ENCODE peak calls at places on chromosome 20, in eight cellular contexts. M is HCT116, H is IMR-90, F is breast epithelium, J is spleen, C is body of pancreas, I is gastrocnemius medialis, R is uterus. X is an unnamed sample.

GRCh38 chr20:43388267-43389081 is 69.2 kb upstream of the SRSF6 start:
- DNase-seq in M (no peak), H (peak), F (no peak), J (no peak), C (peak), I (no peak), R (peak), X (peak)

GRCh38 chr20:2521369-2522305 is 12.9 kb upstream of the ZNF343 start:
- DNase-seq in M (peak), H (peak), F (no peak), J (no peak), C (peak), I (no peak), R (peak), X (no peak)

GRCh38 chr20:25551413-25552210 is 33.7 kb downstream of the NINL start:
- DNase-seq in M (no peak), H (no peak), F (no peak), J (no peak), C (no peak), I (no peak), R (no peak), X (no peak)

GRCh38 chr20:2602746-2603145 is 49.7 kb upstream of the NOP56 start:
- DNase-seq in M (no peak), H (no peak), F (no peak), J (no peak), C (no peak), I (no peak), R (no peak), X (no peak)

GRCh38 chr20:14444106-14444505 is 106.7 kb upstream of the FLRT3 start:
- DNase-seq in M (no peak), H (no peak), F (no peak), J (no peak), C (no peak), I (no peak), R (no peak), X (no peak)

GRCh38 chr20:17504898-17505663 is 26.1 kb downstream of the BFSP1 start:
- DNase-seq in M (peak), H (peak), F (no peak), J (peak), C (peak), I (no peak), R (peak), X (peak)

GRCh38 chr20:47735412-47736400 is 49.6 kb downstream of the SULF2 start:
- DNase-seq in M (no peak), H (no peak), F (no peak), J (peak), C (peak), I (peak), R (no peak), X (peak)

GRCh38 chr20:25285091-25285647 is 37.3 kb downstream of the PYGB start:
- DNase-seq in M (no peak), H (no peak), F (peak), J (peak), C (peak), I (peak), R (peak), X (peak)

GRCh38 chr20:19981091-19981490 is 36.1 kb upstream of the NAA20 start:
- DNase-seq in M (peak), H (peak), F (no peak), J (no peak), C (peak), I (peak), R (no peak), X (no peak)

GRCh38 chr20:24273251-24273650 is 196.2 kb upstream of the SYNDIG1 start:
- DNase-seq in M (no peak), H (no peak), F (no peak), J (no peak), C (no peak), I (no peak), R (no peak), X (no peak)

GRCh38 chr20:54557836-54558590 is 82.6 kb downstream of the DOK5 start:
- DNase-seq in M (no peak), H (peak), F (no peak), J (no peak), C (no peak), I (no peak), R (no peak), X (no peak)

GRCh38 chr20:44054849-44055248 is 132.1 kb downstream of the JPH2 start:
- DNase-seq in M (no peak), H (no peak), F (no peak), J (no peak), C (no peak), I (no peak), R (no peak), X (no peak)

GRCh38 chr20:52150440-52151258 is 40.9 kb downstream of the ZFP64 start:
- DNase-seq in M (peak), H (peak), F (no peak), J (no peak), C (peak), I (no peak), R (no peak), X (no peak)

GRCh38 chr20:49768204-49769124 is 44.2 kb upstream of the SLC9A8 start:
- DNase-seq in M (no peak), H (peak), F (peak), J (no peak), C (peak), I (peak), R (peak), X (peak)

GRCh38 chr20:9286501-9286900 is 217.6 kb downstream of the PLCB4 start:
- DNase-seq in M (no peak), H (peak), F (no peak), J (no peak), C (no peak), I (no peak), R (no peak), X (no peak)

GRCh38 chr20:24768977-24769675 is 179.9 kb upstream of the CST7 start:
- DNase-seq in M (no peak), H (no peak), F (peak), J (peak), C (peak), I (no peak), R (no peak), X (no peak)

GRCh38 chr20:51462566-51463276 is 79.8 kb downstream of the NFATC2 start:
- DNase-seq in M (no peak), H (peak), F (no peak), J (peak), C (peak), I (peak), R (peak), X (peak)

GRCh38 chr20:47335251-47336012 is 21.1 kb downstream of the ZMYND8 start:
- DNase-seq in M (no peak), H (no peak), F (no peak), J (no peak), C (no peak), I (no peak), R (no peak), X (no peak)

GRCh38 chr20:37490670-37491350 is 30.2 kb upstream of the NNAT start:
- DNase-seq in M (no peak), H (no peak), F (no peak), J (no peak), C (no peak), I (no peak), R (no peak), X (no peak)

GRCh38 chr20:6008254-6008653 is 45.6 kb downstream of the LRRN4 start:
- DNase-seq in M (no peak), H (peak), F (no peak), J (no peak), C (peak), I (peak), R (peak), X (peak)

GRCh38 chr20:15637971-15638754 is 935.1 kb downstream of the KIF16B start:
- DNase-seq in M (no peak), H (no peak), F (no peak), J (no peak), C (no peak), I (no peak), R (no peak), X (no peak)

GRCh38 chr20:36101201-36101600 is 53.3 kb upstream of the EPB41L1 start:
- DNase-seq in M (no peak), H (no peak), F (no peak), J (no peak), C (peak), I (no peak), R (no peak), X (no peak)

GRCh38 chr20:52948491-52948890 is 23.7 kb upstream of the TSHZ2 start:
- DNase-seq in M (no peak), H (no peak), F (no peak), J (no peak), C (no peak), I (no peak), R (no peak), X (no peak)

GRCh38 chr20:49729780-49730179 is 16.1 kb upstream of the B4GALT5 start:
- DNase-seq in M (no peak), H (peak), F (no peak), J (no peak), C (no peak), I (no peak), R (no peak), X (no peak)

GRCh38 chr20:32621914-32622584 is 36.9 kb upstream of the NOL4L start:
- DNase-seq in M (no peak), H (no peak), F (no peak), J (no peak), C (no peak), I (no peak), R (no peak), X (no peak)

GRCh38 chr20:48536206-48536605 is 291.6 kb downstream of the PREX1 start:
- DNase-seq in M (no peak), H (no peak), F (no peak), J (no peak), C (no peak), I (no peak), R (no peak), X (no peak)

GRCh38 chr20:16760431-16761304 is 12.5 kb downstream of the OTOR start:
- DNase-seq in M (no peak), H (no peak), F (peak), J (no peak), C (peak), I (no peak), R (no peak), X (no peak)

GRCh38 chr20:5222919-5223634 is 93.7 kb downstream of the PROKR2 start:
- DNase-seq in M (peak), H (peak), F (no peak), J (peak), C (peak), I (peak), R (no peak), X (no peak)

GRCh38 chr20:1299522-1299921 is 29.4 kb downstream of the SDCBP2 start:
- DNase-seq in M (peak), H (no peak), F (no peak), J (peak), C (no peak), I (no peak), R (no peak), X (no peak)
- TF ChIP-seq CTCF in M (no peak), H (no peak), F (no peak), J (no peak), C (peak), I (no peak), R (no peak), X (no peak)

DNA sequence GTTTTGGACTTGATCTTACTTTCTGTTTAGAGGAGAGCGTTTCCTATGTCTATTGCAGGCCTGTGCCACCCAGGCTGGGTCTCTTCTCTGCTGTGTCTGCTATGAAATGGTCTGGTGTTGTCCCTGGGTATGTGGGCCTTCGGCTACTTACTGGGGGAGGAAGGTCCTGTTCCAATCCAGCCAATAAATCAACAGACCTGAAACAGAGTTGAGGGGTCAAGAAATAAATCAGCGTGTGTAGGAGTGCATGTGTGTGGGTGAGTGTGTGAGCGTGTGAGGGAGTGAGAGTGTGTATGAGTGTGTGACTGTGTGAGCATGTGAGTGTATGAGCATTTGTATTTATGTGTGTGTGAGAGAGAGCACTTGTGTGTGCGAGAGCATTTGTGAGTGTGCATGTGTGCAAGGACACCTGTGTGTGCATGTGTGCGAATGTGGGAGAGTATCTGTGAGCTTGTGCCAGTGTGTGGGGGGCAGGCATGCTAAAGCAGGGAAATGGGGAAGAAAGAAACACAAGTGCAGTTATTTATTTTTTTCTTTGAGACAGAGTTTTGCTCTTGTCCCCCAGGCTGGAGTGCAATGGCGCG is 86.3 kb upstream of the PMEPA1 start:
- DNase-seq in M (no peak), H (no peak), F (no peak), J (peak), C (no peak), I (no peak), R (no peak), X (no peak)
- H3K27ac ChIP-seq in M (no peak), H (no peak), F (no peak), J (peak), C (no peak), I (no peak), R (peak), X (no peak)

GRCh38 chr20:63204362-63204761 is 11.6 kb downstream of the YTHDF1 start:
- DNase-seq in M (no peak), H (no peak), F (no peak), J (no peak), C (no peak), I (no peak), R (no peak), X (no peak)

GRCh38 chr20:63206878-63207277 is 9.1 kb downstream of the YTHDF1 start:
- DNase-seq in M (no peak), H (peak), F (peak), J (no peak), C (no peak), I (no peak), R (no peak), X (no peak)

GRCh38 chr20:63202021-63202420 is 13.9 kb downstream of the YTHDF1 start:
- DNase-seq in M (no peak), H (no peak), F (no peak), J (no peak), C (no peak), I (no peak), R (no peak), X (no peak)

GRCh38 chr20:63205896-63206295 is 10.0 kb downstream of the YTHDF1 start:
- DNase-seq in M (no peak), H (no peak), F (no peak), J (no peak), C (no peak), I (no peak), R (no peak), X (no peak)

DNA sequence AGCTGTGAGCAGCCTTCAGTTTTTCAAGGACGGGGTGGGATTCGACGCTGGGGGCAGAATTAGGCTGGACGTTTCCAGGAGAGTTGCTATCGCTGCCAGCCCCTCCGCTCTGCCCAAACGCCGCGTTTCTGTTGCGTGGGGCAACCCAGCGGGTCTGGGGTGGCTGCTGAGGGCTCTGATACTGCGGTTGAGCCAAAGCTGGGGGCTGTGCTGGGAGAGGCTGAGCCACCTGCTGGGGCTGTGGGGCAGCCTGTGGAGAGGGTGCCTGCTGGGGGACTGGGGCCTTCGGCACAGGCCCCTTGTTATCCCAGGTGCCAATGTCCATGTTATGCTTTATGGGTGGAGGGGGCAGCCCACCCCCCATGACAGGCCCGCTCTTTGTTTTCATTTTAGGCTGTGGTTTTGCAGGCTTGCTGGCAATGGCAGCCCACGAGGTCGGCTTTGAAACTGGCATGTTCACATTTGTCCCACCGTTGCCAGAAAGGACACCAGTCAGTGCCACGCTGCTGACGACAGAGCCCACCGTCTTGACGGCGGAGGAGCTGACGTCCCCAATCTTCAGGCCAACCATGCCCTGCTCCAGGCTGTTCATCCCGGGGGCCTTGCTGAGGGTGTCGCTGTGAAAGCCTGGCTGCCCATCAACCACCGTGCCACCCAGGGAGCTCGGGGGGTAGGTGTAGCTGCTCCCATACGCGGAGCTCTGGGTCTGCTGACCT is 13.0 kb downstream of the YTHDF1 start:
- DNase-seq in M (no peak), H (no peak), F (no peak), J (no peak), C (no peak), I (no peak), R (no peak), X (no peak)
- TF ChIP-seq POLR2A in M (no peak), H (no peak), F (no peak), J (no peak), C (no peak), I (no peak), R (no peak), X (no peak)

DNA sequence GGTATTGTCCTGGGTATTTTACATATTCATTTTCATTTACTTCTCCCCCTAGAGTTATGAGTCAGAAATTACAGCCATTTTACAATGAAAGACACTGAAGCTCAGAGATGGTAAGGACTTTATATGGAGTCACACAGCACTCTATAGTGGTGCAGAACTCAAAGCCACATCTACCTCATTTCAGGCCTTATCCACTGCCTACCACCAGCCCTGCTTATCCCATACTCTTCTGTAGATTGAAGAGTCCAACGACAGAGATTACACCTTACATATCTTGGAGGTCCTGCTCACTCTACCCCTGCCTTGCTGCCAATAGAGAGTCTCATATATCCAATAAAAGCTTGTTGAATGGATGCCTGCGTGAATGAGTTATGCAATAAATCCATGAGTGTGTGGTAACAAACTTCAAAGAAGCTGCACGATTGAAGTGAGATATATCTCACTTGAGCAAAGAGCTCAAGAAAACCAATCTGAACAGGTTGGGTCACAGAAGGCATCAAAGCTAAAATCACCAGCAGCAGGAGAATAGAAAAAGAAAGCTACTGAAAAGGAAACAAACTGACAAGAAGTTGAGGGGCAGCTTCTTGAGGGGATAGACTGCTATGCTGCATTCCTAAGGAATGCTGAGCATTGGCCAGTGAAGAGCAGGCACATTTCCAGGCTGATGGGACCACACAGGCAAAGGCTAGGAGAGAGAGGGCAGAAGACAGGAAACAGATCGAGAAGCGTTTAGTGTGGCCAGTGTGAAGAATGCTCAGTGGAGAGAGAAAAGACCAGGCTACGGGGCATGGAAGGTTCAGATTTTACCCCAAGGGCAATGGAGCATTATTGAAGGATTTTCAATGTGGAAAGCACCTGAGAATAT is 585.6 kb downstream of the DHX35 start:
- DNase-seq in M (no peak), H (no peak), F (no peak), J (no peak), C (no peak), I (no peak), R (no peak), X (no peak)
- TF ChIP-seq CTCF in M (no peak), H (no peak), F (no peak), J (no peak), C (no peak), I (no peak), R (no peak), X (no peak)

DNA sequence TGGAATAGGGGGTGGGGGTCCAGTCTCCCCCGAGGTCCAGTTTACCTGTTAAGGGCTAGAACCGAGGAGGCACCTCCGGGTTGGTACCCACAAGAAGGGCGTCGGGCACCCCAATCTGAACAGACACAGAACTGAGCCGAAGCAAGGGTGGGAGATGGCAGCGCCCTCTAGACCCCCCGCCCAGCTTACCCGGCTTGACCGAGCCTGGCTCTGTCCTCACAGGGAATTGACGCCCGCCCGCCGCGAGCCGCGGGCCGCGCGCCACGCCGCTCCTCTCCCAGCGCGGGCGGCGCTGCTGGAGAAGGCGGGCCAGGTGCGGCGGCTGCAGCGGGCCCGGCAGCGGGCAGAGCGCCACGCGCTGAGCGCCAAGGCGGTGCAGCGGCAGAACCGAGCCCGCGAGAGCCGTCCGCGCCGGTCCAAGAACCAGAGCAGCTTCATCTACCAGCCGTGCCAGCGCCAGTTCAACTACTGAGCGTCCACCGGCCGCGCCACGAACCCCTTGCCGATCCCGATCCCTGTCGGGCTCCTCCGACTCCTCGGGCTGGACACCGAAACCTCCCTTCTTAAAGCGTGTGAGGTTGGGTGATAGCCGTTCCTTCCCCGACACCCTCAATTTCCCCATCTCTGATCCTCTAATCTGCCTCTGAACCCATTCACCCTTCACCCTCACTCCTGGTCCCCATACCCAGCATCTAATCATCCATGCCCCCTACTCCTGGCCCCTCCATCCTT is 5.9 kb downstream of the TP53INP2 start:
- DNase-seq in M (peak), H (peak), F (peak), J (peak), C (peak), I (peak), R (peak), X (peak)
- H3K27ac ChIP-seq in M (peak), H (peak), F (peak), J (peak), C (peak), I (peak), R (peak), X (peak)

GRCh38 chr20:59006167-59006863 is 739 bp downstream of the CTSZ start:
- DNase-seq in M (no peak), H (no peak), F (peak), J (peak), C (no peak), I (no peak), R (peak), X (no peak)
- TF ChIP-seq POLR2A in M (no peak), H (no peak), F (no peak), J (no peak), C (no peak), I (no peak), R (no peak), X (no peak)